ENCODE peak calls at places on chromosomes 6 and 20, in six cellular contexts. E is stimulated activated naive B cell treated with anti-CD40 and anti-IgM and Interleukin-4, amounts not matched to agents 10 μg/mL and 1 μg/mL and 100 μg/mL, for 72 hours; O is SW 1271; F is substantia nigra; R is type B pancreatic cell; J is SJSA1. M is an unnamed sample.
A peak's percentile ranks its signal among the peaks of the same experiment; 100 is the strongest.

GRCh38 chr6:17899491-17899890 is 87.9 kb downstream of the KIF13A start:
- DNase-seq in E (no peak), O (no peak), F (no peak), R (no peak), J (no peak), M (no peak)

GRCh38 chr6:33571637-33572316 is 8.3 kb downstream of the BAK1 start:
- DNase-seq in E (no peak), O (no peak), F (no peak), R (no peak), J (no peak), M (no peak)

GRCh38 chr6:157328108-157328692 is 4.9 kb upstream of the TMEM242 start:
- DNase-seq in E (no peak), O (peak; percentile 2), F (no peak), R (no peak), J (no peak), M (no peak)

GRCh38 chr6:15285682-15286294 is 39.9 kb downstream of the JARID2 start:
- DNase-seq in E (no peak), O (no peak), F (no peak), R (no peak), J (no peak), M (no peak)

GRCh38 chr20:47662483-47663353 is 122.6 kb downstream of the SULF2 start:
- DNase-seq in E (no peak), O (no peak), F (no peak), R (no peak), J (peak; percentile 35), M (no peak)

GRCh38 chr20:57660510-57661199 is 40.4 kb upstream of the ZBP1 start:
- DNase-seq in E (no peak), O (no peak), F (no peak), R (peak; percentile 32), J (no peak), M (no peak)

GRCh38 chr20:13262701-13263335 is 41.7 kb downstream of the ISM1 start:
- DNase-seq in E (no peak), O (no peak), F (no peak), R (no peak), J (no peak), M (no peak)

GRCh38 chr6:169811072-169811471 is 59.6 kb downstream of the ERMARD start:
- DNase-seq in E (no peak), O (no peak), F (no peak), R (no peak), J (peak; percentile 37), M (no peak)

M was measured in smooth muscle cell of the brain vasculature.